ENCODE peak calls at places on chromosomes 13 and 19, in five cellular contexts. J, I, X, C and L are unnamed samples.

GRCh38 chr13:92122454-92122853 is 724.0 kb downstream of the GPC5 start:
- DNase-seq in I (no peak), X (no peak), C (no peak), J (no peak), L (no peak)

GRCh38 chr19:35040826-35041547 is 534 bp upstream of the HPN start:
- DNase-seq in J (no peak), I (no peak), C (no peak), X (no peak), L (no peak)

GRCh38 chr13:33751151-33751550 is 66.8 kb upstream of the RFC3 start:
- DNase-seq in X (no peak), I (no peak), C (peak; percentile 68), J (no peak), L (no peak)

GRCh38 chr13:75715598-75716523 is 79.7 kb downstream of the LMO7 start:
- DNase-seq in J (no peak), I (peak; percentile 27), C (no peak), X (no peak), L (no peak)

GRCh38 chr13:24075137-24075975 is 85.2 kb upstream of the SPATA13 start:
- DNase-seq in J (no peak), C (no peak), I (no peak), X (no peak), L (no peak)

GRCh38 chr19:31232871-31233270 is 116.4 kb downstream of the TSHZ3 start:
- DNase-seq in J (no peak), I (no peak), X (no peak), C (peak; percentile 97), L (no peak)

GRCh38 chr13:91133941-91134772 is 213.3 kb upstream of the MIR17HG start:
- DNase-seq in J (peak; percentile 88), X (no peak), I (peak; percentile 46), C (peak; percentile 44), L (peak; percentile 6)

GRCh38 chr13:19587635-19588300 is 26.4 kb upstream of the TPTE2 start:
- DNase-seq in X (no peak), I (peak; percentile 10), C (peak; percentile 34), J (peak; percentile 59), L (no peak)

GRCh38 chr13:91361755-91362271 is 14.3 kb downstream of the MIR17HG start:
- DNase-seq in I (peak; percentile 24), X (no peak), J (peak; percentile 43), C (no peak), L (no peak)

GRCh38 chr19:38932425-38933179 is 1.9 kb downstream of the MRPS12 start:
- DNase-seq in I (no peak), C (peak; percentile 45), J (peak; percentile 70), X (no peak), L (no peak)

GRCh38 chr19:16268676-16269319 is 55.8 kb upstream of the KLF2 start:
- DNase-seq in C (no peak), X (no peak), I (no peak), J (no peak), L (no peak)

GRCh38 chr13:24182703-24183081 is 22.2 kb downstream of the SPATA13 start:
- DNase-seq in X (no peak), J (no peak), C (no peak), I (no peak), L (no peak)